ENCODE peak calls at places on chromosome 19, in six cellular contexts. I is heart left ventricle, Z is suprapubic skin, P is Peyer's patch, W is prostate gland, N is tibial nerve. O is an unnamed sample.

GRCh38 chr19:45826934-45827333 is 11.8 kb upstream of the RSPH6A start:
- DNase-seq in I (no peak), N (no peak), Z (no peak), P (no peak), W (no peak), O (no peak)

GRCh38 chr19:28531979-28532378 is 681.0 kb downstream of the UQCRFS1 start:
- DNase-seq in I (no peak), P (no peak), Z (no peak), W (no peak), N (no peak), O (no peak)

GRCh38 chr19:33350538-33351309 is 22.8 kb upstream of the CEBPG start:
- DNase-seq in W (peak), N (no peak), P (no peak), I (no peak), Z (peak), O (no peak)

GRCh38 chr19:35713904-35714440 is 3.8 kb upstream of the KMT2B start:
- DNase-seq in W (no peak), P (peak), Z (no peak), N (no peak), I (no peak), O (no peak)

GRCh38 chr19:50909240-50910070 is 1.7 kb downstream of the KLK4 start:
- DNase-seq in I (no peak), Z (no peak), N (peak), P (peak), W (peak), O (no peak)

GRCh38 chr19:33947565-33947964 is 150.9 kb downstream of the KCTD15 start:
- DNase-seq in I (no peak), W (no peak), P (no peak), Z (no peak), N (no peak), O (no peak)

GRCh38 chr19:1440418-1440801 is 2.2 kb downstream of the RPS15 start:
- DNase-seq in Z (no peak), W (no peak), N (no peak), P (no peak), I (no peak), O (no peak)

GRCh38 chr19:33199441-33200265 is 5.5 kb downstream of the LRP3 start:
- DNase-seq in P (no peak), I (peak), Z (no peak), N (no peak), W (no peak), O (no peak)

GRCh38 chr19:51311388-51312257 is at the start of gene IGLON5:
- DNase-seq in P (no peak), Z (no peak), N (no peak), I (no peak), W (no peak), O (no peak)

GRCh38 chr19:49343127-49343526 is 7.9 kb downstream of the CD37 start:
- DNase-seq in P (no peak), Z (peak), I (no peak), N (no peak), W (no peak), O (no peak)

GRCh38 chr19:48918801-48919247 is 14.7 kb upstream of the DHDH start:
- DNase-seq in W (no peak), Z (no peak), P (no peak), N (no peak), I (no peak), O (no peak)

GRCh38 chr19:11194657-11195056 is 2.7 kb downstream of the KANK2 start:
- DNase-seq in Z (no peak), W (no peak), P (no peak), N (no peak), I (peak), O (no peak)

GRCh38 chr19:43674630-43674982 is 4.6 kb upstream of the PLAUR start:
- DNase-seq in N (no peak), I (no peak), P (no peak), Z (no peak), W (no peak), O (no peak)

GRCh38 chr19:49585023-49585422 is 3.9 kb downstream of the PRRG2 start:
- DNase-seq in W (no peak), N (no peak), P (no peak), I (no peak), Z (no peak), O (no peak)

GRCh38 chr19:43575955-43576451 is 402 bp downstream of the PINLYP start:
- DNase-seq in W (no peak), Z (no peak), N (no peak), I (no peak), P (no peak), O (no peak)

GRCh38 chr19:50490991-50491472 is 14.4 kb upstream of the GARIN5A start:
- DNase-seq in P (no peak), W (no peak), Z (no peak), I (peak), N (no peak), O (no peak)

GRCh38 chr19:45528149-45528743 is 21.0 kb downstream of the VASP start:
- DNase-seq in W (peak), I (no peak), Z (no peak), N (no peak), P (no peak), O (no peak)

GRCh38 chr19:13834308-13834790 is 39.1 kb downstream of the ZSWIM4 start:
- DNase-seq in Z (no peak), P (no peak), N (no peak), I (no peak), W (no peak), O (no peak)

GRCh38 chr19:56145698-56146097 is 4.6 kb downstream of the ZNF444 start:
- DNase-seq in I (no peak), N (no peak), W (no peak), Z (no peak), P (no peak), O (no peak)
- TF ChIP-seq POLR2A in I (no peak), N (no peak), W (no peak), Z (no peak), P (no peak), O (no peak)

DNA sequence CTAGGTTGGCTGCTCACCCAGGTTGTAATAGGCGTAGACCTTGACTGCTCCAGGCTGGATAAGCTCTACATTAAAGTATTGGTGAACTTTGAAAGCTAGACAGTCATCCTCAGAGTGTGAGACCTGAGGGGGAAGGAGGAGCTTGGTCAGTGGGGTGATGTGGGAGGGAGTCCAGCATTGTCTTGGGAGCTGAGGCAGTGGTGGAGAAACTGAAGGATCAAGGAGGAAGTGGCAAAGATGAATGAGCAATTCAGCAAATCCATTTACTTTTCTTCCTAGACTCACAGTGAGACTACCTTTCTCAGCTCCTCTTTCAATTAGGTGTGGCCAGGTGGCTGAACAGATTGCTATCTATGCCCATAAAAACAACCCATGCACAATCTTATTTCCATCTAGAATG is 10.2 kb upstream of the TNFSF14 start:
- DNase-seq in I (no peak), P (no peak), Z (no peak), W (no peak), N (no peak), O (no peak)
- TF ChIP-seq POLR2A in I (no peak), P (no peak), Z (no peak), W (no peak), N (no peak), O (no peak)

GRCh38 chr19:37227996-37228395 is 10.0 kb downstream of the ZNF383 start:
- DNase-seq in I (no peak), Z (no peak), P (no peak), W (no peak), N (no peak), O (no peak)
- TF ChIP-seq POLR2A in I (no peak), Z (no peak), P (no peak), W (no peak), N (no peak), O (no peak)

GRCh38 chr19:30056580-30056979 is 114.5 kb downstream of the URI1 start:
- DNase-seq in N (no peak), W (no peak), I (no peak), P (no peak), Z (no peak), O (no peak)

GRCh38 chr19:30049844-30050667 is 108.0 kb downstream of the URI1 start:
- DNase-seq in Z (no peak), P (no peak), N (no peak), I (no peak), W (no peak), O (no peak)

GRCh38 chr19:30052122-30053075 is 110.4 kb downstream of the URI1 start:
- DNase-seq in N (no peak), W (no peak), I (no peak), P (no peak), Z (no peak), O (no peak)

GRCh38 chr19:30054210-30054609 is 112.2 kb downstream of the URI1 start:
- DNase-seq in I (no peak), N (no peak), W (no peak), Z (no peak), P (no peak), O (no peak)

GRCh38 chr19:30053558-30053957 is 111.5 kb downstream of the URI1 start:
- DNase-seq in I (no peak), N (no peak), P (no peak), W (no peak), Z (no peak), O (no peak)
- TF ChIP-seq POLR2A in I (no peak), N (no peak), P (no peak), W (no peak), Z (no peak), O (no peak)

GRCh38 chr19:5434970-5435641 is 20.1 kb upstream of the ZNRF4 start:
- DNase-seq in P (no peak), I (no peak), Z (no peak), W (no peak), N (no peak), O (peak)

GRCh38 chr19:5434351-5434917 is 20.8 kb upstream of the ZNRF4 start:
- DNase-seq in I (no peak), W (no peak), P (no peak), Z (no peak), N (no peak), O (no peak)

GRCh38 chr19:5436101-5436947 is 18.9 kb upstream of the ZNRF4 start:
- DNase-seq in Z (no peak), P (no peak), N (no peak), I (peak), W (no peak), O (peak)

GRCh38 chr19:5436948-5437306 is 18.3 kb upstream of the ZNRF4 start:
- DNase-seq in I (no peak), N (no peak), P (no peak), Z (no peak), W (no peak), O (no peak)

GRCh38 chr19:5435642-5436017 is 19.6 kb upstream of the ZNRF4 start:
- DNase-seq in P (no peak), N (no peak), Z (no peak), I (no peak), W (no peak), O (no peak)
- TF ChIP-seq POLR2A in P (no peak), N (no peak), Z (no peak), I (no peak), W (no peak), O (no peak)

GRCh38 chr19:41813911-41814310 is 17.5 kb downstream of the CEACAM3 start:
- DNase-seq in I (no peak), P (no peak), N (no peak), Z (no peak), W (no peak), O (no peak)
- TF ChIP-seq POLR2A in I (no peak), P (no peak), N (no peak), Z (no peak), W (no peak), O (no peak)

GRCh38 chr19:3433313-3433712 is 47.0 kb downstream of the SMIM24 start:
- DNase-seq in W (no peak), Z (no peak), N (no peak), P (no peak), I (no peak), O (no peak)

GRCh38 chr19:3433805-3434540 is 46.4 kb downstream of the SMIM24 start:
- DNase-seq in N (no peak), P (no peak), W (no peak), I (no peak), Z (no peak), O (no peak)

GRCh38 chr19:3431760-3432397 is 48.4 kb downstream of the SMIM24 start:
- DNase-seq in N (no peak), I (no peak), W (no peak), P (no peak), Z (no peak), O (no peak)

GRCh38 chr19:3440082-3440481 is 40.2 kb downstream of the SMIM24 start:
- DNase-seq in I (no peak), W (no peak), N (no peak), P (peak), Z (no peak), O (peak)

GRCh38 chr19:3434630-3435553 is 45.4 kb downstream of the SMIM24 start:
- DNase-seq in W (peak), N (peak), P (peak), I (peak), Z (peak), O (peak)
- TF ChIP-seq POLR2A in W (peak), N (no peak), P (no peak), I (no peak), Z (peak), O (no peak)

GRCh38 chr19:41265376-41266153 is 1.4 kb downstream of the HNRNPUL1 start:
- DNase-seq in I (no peak), W (peak), P (peak), Z (no peak), N (no peak), O (no peak)
- TF ChIP-seq POLR2A in I (no peak), W (no peak), P (no peak), Z (no peak), N (no peak), O (no peak)